ENCODE peak calls at places on chromosomes 12 and 14, in nine cellular contexts. One of them, this sample, is unnamed.

GRCh38 chr12:50803230-50803629 is 39.3 kb downstream of the ATF1 start:
- DNase-seq in activated naive CD4-positive, alpha-beta T cell treated with anti-CD3 and anti-CD28 coated beads, Interleukin-2, amount 50 U/mL, for 16 hours: no peak
- DNase-seq in T-helper 1 cell: no peak
- DNase-seq in AG04450: no peak
- DNase-seq in stimulated activated CD8-positive, alpha-beta memory T cell treated with anti-CD3 and anti-CD28 coated beads, Interleukin-12 subunit alpha, Interleukin-12 subunit beta, amount 100 ng/mL, for 4 hours: no peak
- DNase-seq in naive B cell: no peak
- DNase-seq in putamen: no peak
- DNase-seq in NCI-H1092 treated with DMSO at 0.1 percent for 48 hours: no peak
- DNase-seq in pancreas: no peak
- DNase-seq in this sample: no peak

GRCh38 chr12:26097046-26097878 is 27.6 kb downstream of the BHLHE41 start:
- DNase-seq in activated naive CD4-positive, alpha-beta T cell treated with anti-CD3 and anti-CD28 coated beads, Interleukin-2, amount 50 U/mL, for 16 hours: peak; percentile 52
- DNase-seq in T-helper 1 cell: peak; percentile 29
- DNase-seq in AG04450: peak; percentile 58
- DNase-seq in stimulated activated CD8-positive, alpha-beta memory T cell treated with anti-CD3 and anti-CD28 coated beads, Interleukin-12 subunit alpha, Interleukin-12 subunit beta, amount 100 ng/mL, for 4 hours: no peak
- DNase-seq in naive B cell: peak; percentile 65
- DNase-seq in putamen: peak; percentile 83
- DNase-seq in NCI-H1092 treated with DMSO at 0.1 percent for 48 hours: peak; percentile 25
- DNase-seq in pancreas: peak; percentile 56
- DNase-seq in this sample: peak; percentile 74

GRCh38 chr12:83168756-83169155 is 482.1 kb downstream of the TMTC2 start:
- DNase-seq in activated naive CD4-positive, alpha-beta T cell treated with anti-CD3 and anti-CD28 coated beads, Interleukin-2, amount 50 U/mL, for 16 hours: no peak
- DNase-seq in T-helper 1 cell: no peak
- DNase-seq in AG04450: no peak
- DNase-seq in stimulated activated CD8-positive, alpha-beta memory T cell treated with anti-CD3 and anti-CD28 coated beads, Interleukin-12 subunit alpha, Interleukin-12 subunit beta, amount 100 ng/mL, for 4 hours: no peak
- DNase-seq in naive B cell: no peak
- DNase-seq in putamen: no peak
- DNase-seq in NCI-H1092 treated with DMSO at 0.1 percent for 48 hours: no peak
- DNase-seq in pancreas: no peak
- DNase-seq in this sample: no peak

GRCh38 chr14:24297190-24297964 is 2.2 kb downstream of the DHRS1 start:
- DNase-seq in activated naive CD4-positive, alpha-beta T cell treated with anti-CD3 and anti-CD28 coated beads, Interleukin-2, amount 50 U/mL, for 16 hours: no peak
- DNase-seq in T-helper 1 cell: no peak
- DNase-seq in AG04450: no peak
- DNase-seq in stimulated activated CD8-positive, alpha-beta memory T cell treated with anti-CD3 and anti-CD28 coated beads, Interleukin-12 subunit alpha, Interleukin-12 subunit beta, amount 100 ng/mL, for 4 hours: no peak
- DNase-seq in naive B cell: no peak
- DNase-seq in putamen: no peak
- DNase-seq in NCI-H1092 treated with DMSO at 0.1 percent for 48 hours: peak; percentile 26
- DNase-seq in pancreas: no peak
- DNase-seq in this sample: peak; percentile 47

GRCh38 chr12:104054681-104055346 is 4.8 kb upstream of the GLT8D2 start:
- DNase-seq in activated naive CD4-positive, alpha-beta T cell treated with anti-CD3 and anti-CD28 coated beads, Interleukin-2, amount 50 U/mL, for 16 hours: no peak
- DNase-seq in T-helper 1 cell: no peak
- DNase-seq in AG04450: no peak
- DNase-seq in stimulated activated CD8-positive, alpha-beta memory T cell treated with anti-CD3 and anti-CD28 coated beads, Interleukin-12 subunit alpha, Interleukin-12 subunit beta, amount 100 ng/mL, for 4 hours: no peak
- DNase-seq in naive B cell: no peak
- DNase-seq in putamen: no peak
- DNase-seq in NCI-H1092 treated with DMSO at 0.1 percent for 48 hours: no peak
- DNase-seq in pancreas: no peak
- DNase-seq in this sample: peak; percentile 23

GRCh38 chr12:13038491-13039161 is 5.6 kb upstream of the FAM234B start:
- DNase-seq in activated naive CD4-positive, alpha-beta T cell treated with anti-CD3 and anti-CD28 coated beads, Interleukin-2, amount 50 U/mL, for 16 hours: no peak
- DNase-seq in T-helper 1 cell: no peak
- DNase-seq in AG04450: peak; percentile 47
- DNase-seq in stimulated activated CD8-positive, alpha-beta memory T cell treated with anti-CD3 and anti-CD28 coated beads, Interleukin-12 subunit alpha, Interleukin-12 subunit beta, amount 100 ng/mL, for 4 hours: no peak
- DNase-seq in naive B cell: no peak
- DNase-seq in putamen: no peak
- DNase-seq in NCI-H1092 treated with DMSO at 0.1 percent for 48 hours: no peak
- DNase-seq in pancreas: no peak
- DNase-seq in this sample: no peak

GRCh38 chr12:65778268-65779090 is 45.8 kb upstream of the HMGA2 start:
- DNase-seq in activated naive CD4-positive, alpha-beta T cell treated with anti-CD3 and anti-CD28 coated beads, Interleukin-2, amount 50 U/mL, for 16 hours: no peak
- DNase-seq in T-helper 1 cell: no peak
- DNase-seq in AG04450: no peak
- DNase-seq in stimulated activated CD8-positive, alpha-beta memory T cell treated with anti-CD3 and anti-CD28 coated beads, Interleukin-12 subunit alpha, Interleukin-12 subunit beta, amount 100 ng/mL, for 4 hours: no peak
- DNase-seq in naive B cell: no peak
- DNase-seq in putamen: no peak
- DNase-seq in NCI-H1092 treated with DMSO at 0.1 percent for 48 hours: no peak
- DNase-seq in pancreas: no peak
- DNase-seq in this sample: no peak

GRCh38 chr14:71693373-71693772 is 238.9 kb upstream of the RGS6 start:
- DNase-seq in activated naive CD4-positive, alpha-beta T cell treated with anti-CD3 and anti-CD28 coated beads, Interleukin-2, amount 50 U/mL, for 16 hours: no peak
- DNase-seq in T-helper 1 cell: no peak
- DNase-seq in AG04450: peak; percentile 51
- DNase-seq in stimulated activated CD8-positive, alpha-beta memory T cell treated with anti-CD3 and anti-CD28 coated beads, Interleukin-12 subunit alpha, Interleukin-12 subunit beta, amount 100 ng/mL, for 4 hours: no peak
- DNase-seq in naive B cell: no peak
- DNase-seq in putamen: no peak
- DNase-seq in NCI-H1092 treated with DMSO at 0.1 percent for 48 hours: no peak
- DNase-seq in pancreas: no peak
- DNase-seq in this sample: no peak

GRCh38 chr14:95058491-95058890 is 98.8 kb downstream of the DICER1 start:
- DNase-seq in activated naive CD4-positive, alpha-beta T cell treated with anti-CD3 and anti-CD28 coated beads, Interleukin-2, amount 50 U/mL, for 16 hours: no peak
- DNase-seq in T-helper 1 cell: no peak
- DNase-seq in AG04450: no peak
- DNase-seq in stimulated activated CD8-positive, alpha-beta memory T cell treated with anti-CD3 and anti-CD28 coated beads, Interleukin-12 subunit alpha, Interleukin-12 subunit beta, amount 100 ng/mL, for 4 hours: no peak
- DNase-seq in naive B cell: no peak
- DNase-seq in putamen: no peak
- DNase-seq in NCI-H1092 treated with DMSO at 0.1 percent for 48 hours: no peak
- DNase-seq in pancreas: no peak
- DNase-seq in this sample: no peak

GRCh38 chr12:92036771-92037453 is 108.7 kb downstream of the BTG1 start:
- DNase-seq in activated naive CD4-positive, alpha-beta T cell treated with anti-CD3 and anti-CD28 coated beads, Interleukin-2, amount 50 U/mL, for 16 hours: no peak
- DNase-seq in T-helper 1 cell: no peak
- DNase-seq in AG04450: no peak
- DNase-seq in stimulated activated CD8-positive, alpha-beta memory T cell treated with anti-CD3 and anti-CD28 coated beads, Interleukin-12 subunit alpha, Interleukin-12 subunit beta, amount 100 ng/mL, for 4 hours: no peak
- DNase-seq in naive B cell: no peak
- DNase-seq in putamen: no peak
- DNase-seq in NCI-H1092 treated with DMSO at 0.1 percent for 48 hours: no peak
- DNase-seq in pancreas: no peak
- DNase-seq in this sample: no peak

GRCh38 chr12:122079038-122079531 is 529 bp downstream of the MLXIP start:
- DNase-seq in activated naive CD4-positive, alpha-beta T cell treated with anti-CD3 and anti-CD28 coated beads, Interleukin-2, amount 50 U/mL, for 16 hours: peak; percentile 36
- DNase-seq in T-helper 1 cell: no peak
- DNase-seq in AG04450: no peak
- DNase-seq in stimulated activated CD8-positive, alpha-beta memory T cell treated with anti-CD3 and anti-CD28 coated beads, Interleukin-12 subunit alpha, Interleukin-12 subunit beta, amount 100 ng/mL, for 4 hours: no peak
- DNase-seq in naive B cell: no peak
- DNase-seq in putamen: no peak
- DNase-seq in NCI-H1092 treated with DMSO at 0.1 percent for 48 hours: no peak
- DNase-seq in pancreas: peak; percentile 50
- DNase-seq in this sample: peak; percentile 20

GRCh38 chr12:85588221-85588620 is 248.0 kb downstream of the RASSF9 start:
- DNase-seq in activated naive CD4-positive, alpha-beta T cell treated with anti-CD3 and anti-CD28 coated beads, Interleukin-2, amount 50 U/mL, for 16 hours: no peak
- DNase-seq in T-helper 1 cell: no peak
- DNase-seq in AG04450: no peak
- DNase-seq in stimulated activated CD8-positive, alpha-beta memory T cell treated with anti-CD3 and anti-CD28 coated beads, Interleukin-12 subunit alpha, Interleukin-12 subunit beta, amount 100 ng/mL, for 4 hours: no peak
- DNase-seq in naive B cell: no peak
- DNase-seq in putamen: no peak
- DNase-seq in NCI-H1092 treated with DMSO at 0.1 percent for 48 hours: no peak
- DNase-seq in pancreas: no peak
- DNase-seq in this sample: no peak

GRCh38 chr12:130992979-130993538 is 39.4 kb downstream of the ADGRD1 start:
- DNase-seq in activated naive CD4-positive, alpha-beta T cell treated with anti-CD3 and anti-CD28 coated beads, Interleukin-2, amount 50 U/mL, for 16 hours: no peak
- DNase-seq in T-helper 1 cell: no peak
- DNase-seq in AG04450: no peak
- DNase-seq in stimulated activated CD8-positive, alpha-beta memory T cell treated with anti-CD3 and anti-CD28 coated beads, Interleukin-12 subunit alpha, Interleukin-12 subunit beta, amount 100 ng/mL, for 4 hours: no peak
- DNase-seq in naive B cell: no peak
- DNase-seq in putamen: no peak
- DNase-seq in NCI-H1092 treated with DMSO at 0.1 percent for 48 hours: no peak
- DNase-seq in pancreas: no peak
- DNase-seq in this sample: no peak

GRCh38 chr12:132049442-132049841 is 94.7 kb downstream of the DDX51 start:
- DNase-seq in activated naive CD4-positive, alpha-beta T cell treated with anti-CD3 and anti-CD28 coated beads, Interleukin-2, amount 50 U/mL, for 16 hours: no peak
- DNase-seq in T-helper 1 cell: no peak
- DNase-seq in AG04450: no peak
- DNase-seq in stimulated activated CD8-positive, alpha-beta memory T cell treated with anti-CD3 and anti-CD28 coated beads, Interleukin-12 subunit alpha, Interleukin-12 subunit beta, amount 100 ng/mL, for 4 hours: no peak
- DNase-seq in naive B cell: no peak
- DNase-seq in putamen: no peak
- DNase-seq in NCI-H1092 treated with DMSO at 0.1 percent for 48 hours: no peak
- DNase-seq in pancreas: peak; percentile 21
- DNase-seq in this sample: no peak

GRCh38 chr12:24902521-24903304 is 46.2 kb downstream of the BCAT1 start:
- DNase-seq in activated naive CD4-positive, alpha-beta T cell treated with anti-CD3 and anti-CD28 coated beads, Interleukin-2, amount 50 U/mL, for 16 hours: peak; percentile 15
- DNase-seq in T-helper 1 cell: no peak
- DNase-seq in AG04450: no peak
- DNase-seq in stimulated activated CD8-positive, alpha-beta memory T cell treated with anti-CD3 and anti-CD28 coated beads, Interleukin-12 subunit alpha, Interleukin-12 subunit beta, amount 100 ng/mL, for 4 hours: no peak
- DNase-seq in naive B cell: peak; percentile 11
- DNase-seq in putamen: peak; percentile 41
- DNase-seq in NCI-H1092 treated with DMSO at 0.1 percent for 48 hours: no peak
- DNase-seq in pancreas: no peak
- DNase-seq in this sample: no peak

GRCh38 chr12:18430425-18431048 is 169.2 kb downstream of the PIK3C2G start:
- DNase-seq in activated naive CD4-positive, alpha-beta T cell treated with anti-CD3 and anti-CD28 coated beads, Interleukin-2, amount 50 U/mL, for 16 hours: no peak
- DNase-seq in T-helper 1 cell: no peak
- DNase-seq in AG04450: peak; percentile 32
- DNase-seq in stimulated activated CD8-positive, alpha-beta memory T cell treated with anti-CD3 and anti-CD28 coated beads, Interleukin-12 subunit alpha, Interleukin-12 subunit beta, amount 100 ng/mL, for 4 hours: no peak
- DNase-seq in naive B cell: no peak
- DNase-seq in putamen: peak; percentile 2
- DNase-seq in NCI-H1092 treated with DMSO at 0.1 percent for 48 hours: peak; percentile 58
- DNase-seq in pancreas: peak; percentile 35
- DNase-seq in this sample: peak; percentile 11

GRCh38 chr12:75818863-75819262 is 212.7 kb downstream of the PHLDA1 start:
- DNase-seq in activated naive CD4-positive, alpha-beta T cell treated with anti-CD3 and anti-CD28 coated beads, Interleukin-2, amount 50 U/mL, for 16 hours: no peak
- DNase-seq in T-helper 1 cell: no peak
- DNase-seq in AG04450: no peak
- DNase-seq in stimulated activated CD8-positive, alpha-beta memory T cell treated with anti-CD3 and anti-CD28 coated beads, Interleukin-12 subunit alpha, Interleukin-12 subunit beta, amount 100 ng/mL, for 4 hours: no peak
- DNase-seq in naive B cell: no peak
- DNase-seq in putamen: no peak
- DNase-seq in NCI-H1092 treated with DMSO at 0.1 percent for 48 hours: no peak
- DNase-seq in pancreas: no peak
- DNase-seq in this sample: no peak

GRCh38 chr12:5565933-5566632 is 134.2 kb downstream of the NTF3 start:
- DNase-seq in activated naive CD4-positive, alpha-beta T cell treated with anti-CD3 and anti-CD28 coated beads, Interleukin-2, amount 50 U/mL, for 16 hours: no peak
- DNase-seq in T-helper 1 cell: no peak
- DNase-seq in AG04450: peak; percentile 10
- DNase-seq in stimulated activated CD8-positive, alpha-beta memory T cell treated with anti-CD3 and anti-CD28 coated beads, Interleukin-12 subunit alpha, Interleukin-12 subunit beta, amount 100 ng/mL, for 4 hours: no peak
- DNase-seq in naive B cell: no peak
- DNase-seq in putamen: no peak
- DNase-seq in NCI-H1092 treated with DMSO at 0.1 percent for 48 hours: no peak
- DNase-seq in pancreas: no peak
- DNase-seq in this sample: no peak

GRCh38 chr12:115584156-115584555 is 693.3 kb downstream of the MED13L start:
- DNase-seq in activated naive CD4-positive, alpha-beta T cell treated with anti-CD3 and anti-CD28 coated beads, Interleukin-2, amount 50 U/mL, for 16 hours: no peak
- DNase-seq in T-helper 1 cell: no peak
- DNase-seq in AG04450: no peak
- DNase-seq in stimulated activated CD8-positive, alpha-beta memory T cell treated with anti-CD3 and anti-CD28 coated beads, Interleukin-12 subunit alpha, Interleukin-12 subunit beta, amount 100 ng/mL, for 4 hours: no peak
- DNase-seq in naive B cell: no peak
- DNase-seq in putamen: no peak
- DNase-seq in NCI-H1092 treated with DMSO at 0.1 percent for 48 hours: no peak
- DNase-seq in pancreas: no peak
- DNase-seq in this sample: no peak

GRCh38 chr12:114733919-114734318 is 49.9 kb upstream of the TBX3 start:
- DNase-seq in activated naive CD4-positive, alpha-beta T cell treated with anti-CD3 and anti-CD28 coated beads, Interleukin-2, amount 50 U/mL, for 16 hours: no peak
- DNase-seq in T-helper 1 cell: no peak
- DNase-seq in AG04450: no peak
- DNase-seq in stimulated activated CD8-positive, alpha-beta memory T cell treated with anti-CD3 and anti-CD28 coated beads, Interleukin-12 subunit alpha, Interleukin-12 subunit beta, amount 100 ng/mL, for 4 hours: no peak
- DNase-seq in naive B cell: no peak
- DNase-seq in putamen: no peak
- DNase-seq in NCI-H1092 treated with DMSO at 0.1 percent for 48 hours: no peak
- DNase-seq in pancreas: no peak
- DNase-seq in this sample: no peak

GRCh38 chr14:79896009-79896408 is 315.3 kb downstream of the DIO2 start:
- DNase-seq in activated naive CD4-positive, alpha-beta T cell treated with anti-CD3 and anti-CD28 coated beads, Interleukin-2, amount 50 U/mL, for 16 hours: no peak
- DNase-seq in T-helper 1 cell: no peak
- DNase-seq in AG04450: no peak
- DNase-seq in stimulated activated CD8-positive, alpha-beta memory T cell treated with anti-CD3 and anti-CD28 coated beads, Interleukin-12 subunit alpha, Interleukin-12 subunit beta, amount 100 ng/mL, for 4 hours: no peak
- DNase-seq in naive B cell: no peak
- DNase-seq in putamen: no peak
- DNase-seq in NCI-H1092 treated with DMSO at 0.1 percent for 48 hours: no peak
- DNase-seq in pancreas: no peak
- DNase-seq in this sample: no peak

GRCh38 chr14:34137001-34137400 is 186.1 kb upstream of the EGLN3 start:
- DNase-seq in activated naive CD4-positive, alpha-beta T cell treated with anti-CD3 and anti-CD28 coated beads, Interleukin-2, amount 50 U/mL, for 16 hours: no peak
- DNase-seq in T-helper 1 cell: no peak
- DNase-seq in AG04450: no peak
- DNase-seq in stimulated activated CD8-positive, alpha-beta memory T cell treated with anti-CD3 and anti-CD28 coated beads, Interleukin-12 subunit alpha, Interleukin-12 subunit beta, amount 100 ng/mL, for 4 hours: no peak
- DNase-seq in naive B cell: no peak
- DNase-seq in putamen: no peak
- DNase-seq in NCI-H1092 treated with DMSO at 0.1 percent for 48 hours: no peak
- DNase-seq in pancreas: no peak
- DNase-seq in this sample: no peak

GRCh38 chr12:34390846-34391700 is 368.8 kb downstream of the ALG10 start:
- DNase-seq in activated naive CD4-positive, alpha-beta T cell treated with anti-CD3 and anti-CD28 coated beads, Interleukin-2, amount 50 U/mL, for 16 hours: peak; percentile 4
- DNase-seq in T-helper 1 cell: no peak
- DNase-seq in AG04450: no peak
- DNase-seq in stimulated activated CD8-positive, alpha-beta memory T cell treated with anti-CD3 and anti-CD28 coated beads, Interleukin-12 subunit alpha, Interleukin-12 subunit beta, amount 100 ng/mL, for 4 hours: no peak
- DNase-seq in naive B cell: no peak
- DNase-seq in putamen: no peak
- DNase-seq in NCI-H1092 treated with DMSO at 0.1 percent for 48 hours: no peak
- DNase-seq in pancreas: no peak
- DNase-seq in this sample: no peak

GRCh38 chr12:60148831-60149230 is 553.0 kb downstream of the SLC16A7 start:
- DNase-seq in activated naive CD4-positive, alpha-beta T cell treated with anti-CD3 and anti-CD28 coated beads, Interleukin-2, amount 50 U/mL, for 16 hours: no peak
- DNase-seq in T-helper 1 cell: no peak
- DNase-seq in AG04450: peak; percentile 65
- DNase-seq in stimulated activated CD8-positive, alpha-beta memory T cell treated with anti-CD3 and anti-CD28 coated beads, Interleukin-12 subunit alpha, Interleukin-12 subunit beta, amount 100 ng/mL, for 4 hours: no peak
- DNase-seq in naive B cell: no peak
- DNase-seq in putamen: no peak
- DNase-seq in NCI-H1092 treated with DMSO at 0.1 percent for 48 hours: no peak
- DNase-seq in pancreas: no peak
- DNase-seq in this sample: no peak

GRCh38 chr12:55687746-55688145 is 20.0 kb downstream of the ITGA7 start:
- DNase-seq in activated naive CD4-positive, alpha-beta T cell treated with anti-CD3 and anti-CD28 coated beads, Interleukin-2, amount 50 U/mL, for 16 hours: no peak
- DNase-seq in T-helper 1 cell: no peak
- DNase-seq in AG04450: no peak
- DNase-seq in stimulated activated CD8-positive, alpha-beta memory T cell treated with anti-CD3 and anti-CD28 coated beads, Interleukin-12 subunit alpha, Interleukin-12 subunit beta, amount 100 ng/mL, for 4 hours: no peak
- DNase-seq in naive B cell: no peak
- DNase-seq in putamen: no peak
- DNase-seq in NCI-H1092 treated with DMSO at 0.1 percent for 48 hours: no peak
- DNase-seq in pancreas: no peak
- DNase-seq in this sample: no peak

GRCh38 chr14:23066855-23067744 is 9.8 kb upstream of the CDH24 start:
- DNase-seq in activated naive CD4-positive, alpha-beta T cell treated with anti-CD3 and anti-CD28 coated beads, Interleukin-2, amount 50 U/mL, for 16 hours: no peak
- DNase-seq in T-helper 1 cell: no peak
- DNase-seq in AG04450: no peak
- DNase-seq in stimulated activated CD8-positive, alpha-beta memory T cell treated with anti-CD3 and anti-CD28 coated beads, Interleukin-12 subunit alpha, Interleukin-12 subunit beta, amount 100 ng/mL, for 4 hours: no peak
- DNase-seq in naive B cell: no peak
- DNase-seq in putamen: no peak
- DNase-seq in NCI-H1092 treated with DMSO at 0.1 percent for 48 hours: no peak
- DNase-seq in pancreas: no peak
- DNase-seq in this sample: no peak

GRCh38 chr12:73629893-73630872 is 907.5 kb upstream of the ATXN7L3B start:
- DNase-seq in activated naive CD4-positive, alpha-beta T cell treated with anti-CD3 and anti-CD28 coated beads, Interleukin-2, amount 50 U/mL, for 16 hours: no peak
- DNase-seq in T-helper 1 cell: no peak
- DNase-seq in AG04450: no peak
- DNase-seq in stimulated activated CD8-positive, alpha-beta memory T cell treated with anti-CD3 and anti-CD28 coated beads, Interleukin-12 subunit alpha, Interleukin-12 subunit beta, amount 100 ng/mL, for 4 hours: no peak
- DNase-seq in naive B cell: no peak
- DNase-seq in putamen: no peak
- DNase-seq in NCI-H1092 treated with DMSO at 0.1 percent for 48 hours: no peak
- DNase-seq in pancreas: no peak
- DNase-seq in this sample: no peak

GRCh38 chr12:39062266-39062996 is 157.0 kb upstream of the CPNE8 start:
- DNase-seq in activated naive CD4-positive, alpha-beta T cell treated with anti-CD3 and anti-CD28 coated beads, Interleukin-2, amount 50 U/mL, for 16 hours: no peak
- DNase-seq in T-helper 1 cell: no peak
- DNase-seq in AG04450: no peak
- DNase-seq in stimulated activated CD8-positive, alpha-beta memory T cell treated with anti-CD3 and anti-CD28 coated beads, Interleukin-12 subunit alpha, Interleukin-12 subunit beta, amount 100 ng/mL, for 4 hours: no peak
- DNase-seq in naive B cell: no peak
- DNase-seq in putamen: no peak
- DNase-seq in NCI-H1092 treated with DMSO at 0.1 percent for 48 hours: no peak
- DNase-seq in pancreas: no peak
- DNase-seq in this sample: no peak

GRCh38 chr12:103401421-103401820 is 94.3 kb downstream of the C12orf42 start:
- DNase-seq in activated naive CD4-positive, alpha-beta T cell treated with anti-CD3 and anti-CD28 coated beads, Interleukin-2, amount 50 U/mL, for 16 hours: no peak
- DNase-seq in T-helper 1 cell: no peak
- DNase-seq in AG04450: no peak
- DNase-seq in stimulated activated CD8-positive, alpha-beta memory T cell treated with anti-CD3 and anti-CD28 coated beads, Interleukin-12 subunit alpha, Interleukin-12 subunit beta, amount 100 ng/mL, for 4 hours: no peak
- DNase-seq in naive B cell: peak; percentile 7
- DNase-seq in putamen: no peak
- DNase-seq in NCI-H1092 treated with DMSO at 0.1 percent for 48 hours: peak; percentile 9
- DNase-seq in pancreas: no peak
- DNase-seq in this sample: no peak

GRCh38 chr12:123971770-123972447 is 722 bp downstream of the CCDC92 start:
- DNase-seq in activated naive CD4-positive, alpha-beta T cell treated with anti-CD3 and anti-CD28 coated beads, Interleukin-2, amount 50 U/mL, for 16 hours: peak; percentile 33
- DNase-seq in T-helper 1 cell: peak; percentile 26
- DNase-seq in AG04450: no peak
- DNase-seq in stimulated activated CD8-positive, alpha-beta memory T cell treated with anti-CD3 and anti-CD28 coated beads, Interleukin-12 subunit alpha, Interleukin-12 subunit beta, amount 100 ng/mL, for 4 hours: peak; percentile 10
- DNase-seq in naive B cell: peak; percentile 29
- DNase-seq in putamen: no peak
- DNase-seq in NCI-H1092 treated with DMSO at 0.1 percent for 48 hours: peak; percentile 13
- DNase-seq in pancreas: peak; percentile 34
- DNase-seq in this sample: peak; percentile 55

GRCh38 chr12:29551879-29552278 is 54.4 kb upstream of the OVCH1 start:
- DNase-seq in activated naive CD4-positive, alpha-beta T cell treated with anti-CD3 and anti-CD28 coated beads, Interleukin-2, amount 50 U/mL, for 16 hours: no peak
- DNase-seq in T-helper 1 cell: no peak
- DNase-seq in AG04450: no peak
- DNase-seq in stimulated activated CD8-positive, alpha-beta memory T cell treated with anti-CD3 and anti-CD28 coated beads, Interleukin-12 subunit alpha, Interleukin-12 subunit beta, amount 100 ng/mL, for 4 hours: no peak
- DNase-seq in naive B cell: no peak
- DNase-seq in putamen: no peak
- DNase-seq in NCI-H1092 treated with DMSO at 0.1 percent for 48 hours: no peak
- DNase-seq in pancreas: no peak
- DNase-seq in this sample: no peak